ENCODE peak calls at places on chromosomes 13 and 19, in eight cellular contexts. One of them, this sample, is unnamed.

GRCh38 chr13:59663707-59664106 is 500.0 kb downstream of the DIAPH3 start:
- DNase-seq in thoracic aorta: no peak
- DNase-seq in CD8-positive, alpha-beta T cell: no peak
- DNase-seq in gastrocnemius medialis: no peak
- DNase-seq in GM10248: no peak
- DNase-seq in stimulated activated CD8-positive, alpha-beta memory T cell treated with anti-CD3 and anti-CD28 coated beads, Interleukin-15, amount 100 ng/mL, for 24 hours: no peak
- DNase-seq in HT-29: no peak
- DNase-seq in kidney epithelial cell: no peak
- DNase-seq in this sample: no peak

GRCh38 chr19:18980432-18981020 is 39.5 kb upstream of the HOMER3 start:
- DNase-seq in thoracic aorta: no peak
- DNase-seq in CD8-positive, alpha-beta T cell: no peak
- DNase-seq in gastrocnemius medialis: no peak
- DNase-seq in GM10248: no peak
- DNase-seq in stimulated activated CD8-positive, alpha-beta memory T cell treated with anti-CD3 and anti-CD28 coated beads, Interleukin-15, amount 100 ng/mL, for 24 hours: no peak
- DNase-seq in HT-29: no peak
- DNase-seq in kidney epithelial cell: no peak
- DNase-seq in this sample: no peak

GRCh38 chr19:48656840-48657474 is 11.0 kb upstream of the CA11 start:
- DNase-seq in thoracic aorta: no peak
- DNase-seq in CD8-positive, alpha-beta T cell: no peak
- DNase-seq in gastrocnemius medialis: no peak
- DNase-seq in GM10248: no peak
- DNase-seq in stimulated activated CD8-positive, alpha-beta memory T cell treated with anti-CD3 and anti-CD28 coated beads, Interleukin-15, amount 100 ng/mL, for 24 hours: no peak
- DNase-seq in HT-29: no peak
- DNase-seq in kidney epithelial cell: peak
- DNase-seq in this sample: peak

GRCh38 chr13:48402325-48402962 is 10.5 kb downstream of the LPAR6 start:
- DNase-seq in thoracic aorta: no peak
- DNase-seq in CD8-positive, alpha-beta T cell: no peak
- DNase-seq in gastrocnemius medialis: no peak
- DNase-seq in GM10248: no peak
- DNase-seq in stimulated activated CD8-positive, alpha-beta memory T cell treated with anti-CD3 and anti-CD28 coated beads, Interleukin-15, amount 100 ng/mL, for 24 hours: no peak
- DNase-seq in HT-29: no peak
- DNase-seq in kidney epithelial cell: no peak
- DNase-seq in this sample: no peak

GRCh38 chr13:98228661-98229349 is 51.7 kb upstream of the RNF113B start:
- DNase-seq in thoracic aorta: no peak
- DNase-seq in CD8-positive, alpha-beta T cell: no peak
- DNase-seq in gastrocnemius medialis: no peak
- DNase-seq in GM10248: no peak
- DNase-seq in stimulated activated CD8-positive, alpha-beta memory T cell treated with anti-CD3 and anti-CD28 coated beads, Interleukin-15, amount 100 ng/mL, for 24 hours: no peak
- DNase-seq in HT-29: no peak
- DNase-seq in kidney epithelial cell: no peak
- DNase-seq in this sample: no peak

GRCh38 chr13:41587490-41587889 is 130.1 kb downstream of the RGCC start:
- DNase-seq in thoracic aorta: no peak
- DNase-seq in CD8-positive, alpha-beta T cell: peak
- DNase-seq in gastrocnemius medialis: no peak
- DNase-seq in GM10248: no peak
- DNase-seq in stimulated activated CD8-positive, alpha-beta memory T cell treated with anti-CD3 and anti-CD28 coated beads, Interleukin-15, amount 100 ng/mL, for 24 hours: no peak
- DNase-seq in HT-29: peak
- DNase-seq in kidney epithelial cell: no peak
- DNase-seq in this sample: no peak

GRCh38 chr19:17138937-17139598 is 63.5 kb downstream of the MYO9B start:
- DNase-seq in thoracic aorta: peak
- DNase-seq in CD8-positive, alpha-beta T cell: no peak
- DNase-seq in gastrocnemius medialis: peak
- DNase-seq in GM10248: no peak
- DNase-seq in stimulated activated CD8-positive, alpha-beta memory T cell treated with anti-CD3 and anti-CD28 coated beads, Interleukin-15, amount 100 ng/mL, for 24 hours: no peak
- DNase-seq in HT-29: no peak
- DNase-seq in kidney epithelial cell: no peak
- DNase-seq in this sample: no peak

GRCh38 chr19:18479964-18480723 is 41.7 kb downstream of the ELL start:
- DNase-seq in thoracic aorta: peak
- DNase-seq in CD8-positive, alpha-beta T cell: no peak
- DNase-seq in gastrocnemius medialis: peak
- DNase-seq in GM10248: no peak
- DNase-seq in stimulated activated CD8-positive, alpha-beta memory T cell treated with anti-CD3 and anti-CD28 coated beads, Interleukin-15, amount 100 ng/mL, for 24 hours: no peak
- DNase-seq in HT-29: no peak
- DNase-seq in kidney epithelial cell: no peak
- DNase-seq in this sample: no peak

GRCh38 chr13:27131202-27131623 is 40.4 kb downstream of the USP12 start:
- DNase-seq in thoracic aorta: no peak
- DNase-seq in CD8-positive, alpha-beta T cell: peak
- DNase-seq in gastrocnemius medialis: peak
- DNase-seq in GM10248: peak
- DNase-seq in stimulated activated CD8-positive, alpha-beta memory T cell treated with anti-CD3 and anti-CD28 coated beads, Interleukin-15, amount 100 ng/mL, for 24 hours: peak
- DNase-seq in HT-29: peak
- DNase-seq in kidney epithelial cell: peak
- DNase-seq in this sample: no peak

GRCh38 chr19:38930776-38931761 is at the start of gene MRPS12:
- DNase-seq in thoracic aorta: peak
- DNase-seq in CD8-positive, alpha-beta T cell: no peak
- DNase-seq in gastrocnemius medialis: peak
- DNase-seq in GM10248: peak
- DNase-seq in stimulated activated CD8-positive, alpha-beta memory T cell treated with anti-CD3 and anti-CD28 coated beads, Interleukin-15, amount 100 ng/mL, for 24 hours: no peak
- DNase-seq in HT-29: peak
- DNase-seq in kidney epithelial cell: peak
- DNase-seq in this sample: no peak

GRCh38 chr19:46385636-46386035 is 27.7 kb downstream of the CCDC8 start:
- DNase-seq in thoracic aorta: no peak
- DNase-seq in CD8-positive, alpha-beta T cell: no peak
- DNase-seq in gastrocnemius medialis: no peak
- DNase-seq in GM10248: no peak
- DNase-seq in stimulated activated CD8-positive, alpha-beta memory T cell treated with anti-CD3 and anti-CD28 coated beads, Interleukin-15, amount 100 ng/mL, for 24 hours: no peak
- DNase-seq in HT-29: no peak
- DNase-seq in kidney epithelial cell: no peak
- DNase-seq in this sample: no peak

GRCh38 chr13:46015374-46015773 is 37.2 kb downstream of the ZC3H13 start:
- DNase-seq in thoracic aorta: no peak
- DNase-seq in CD8-positive, alpha-beta T cell: no peak
- DNase-seq in gastrocnemius medialis: no peak
- DNase-seq in GM10248: no peak
- DNase-seq in stimulated activated CD8-positive, alpha-beta memory T cell treated with anti-CD3 and anti-CD28 coated beads, Interleukin-15, amount 100 ng/mL, for 24 hours: no peak
- DNase-seq in HT-29: no peak
- DNase-seq in kidney epithelial cell: no peak
- DNase-seq in this sample: no peak

GRCh38 chr13:60260440-60260839 is 96.7 kb upstream of the DIAPH3 start:
- DNase-seq in thoracic aorta: no peak
- DNase-seq in CD8-positive, alpha-beta T cell: no peak
- DNase-seq in gastrocnemius medialis: no peak
- DNase-seq in GM10248: no peak
- DNase-seq in stimulated activated CD8-positive, alpha-beta memory T cell treated with anti-CD3 and anti-CD28 coated beads, Interleukin-15, amount 100 ng/mL, for 24 hours: no peak
- DNase-seq in HT-29: no peak
- DNase-seq in kidney epithelial cell: no peak
- DNase-seq in this sample: no peak

GRCh38 chr13:21944610-21945009 is 273.7 kb downstream of the FGF9 start:
- DNase-seq in thoracic aorta: no peak
- DNase-seq in CD8-positive, alpha-beta T cell: no peak
- DNase-seq in gastrocnemius medialis: no peak
- DNase-seq in GM10248: no peak
- DNase-seq in stimulated activated CD8-positive, alpha-beta memory T cell treated with anti-CD3 and anti-CD28 coated beads, Interleukin-15, amount 100 ng/mL, for 24 hours: no peak
- DNase-seq in HT-29: no peak
- DNase-seq in kidney epithelial cell: no peak
- DNase-seq in this sample: no peak

GRCh38 chr13:73451120-73452029 is 392.6 kb downstream of the KLF5 start:
- DNase-seq in thoracic aorta: no peak
- DNase-seq in CD8-positive, alpha-beta T cell: no peak
- DNase-seq in gastrocnemius medialis: no peak
- DNase-seq in GM10248: no peak
- DNase-seq in stimulated activated CD8-positive, alpha-beta memory T cell treated with anti-CD3 and anti-CD28 coated beads, Interleukin-15, amount 100 ng/mL, for 24 hours: no peak
- DNase-seq in HT-29: peak
- DNase-seq in kidney epithelial cell: no peak
- DNase-seq in this sample: no peak

GRCh38 chr19:36528921-36529518 is 949 bp upstream of the ZNF260 start:
- DNase-seq in thoracic aorta: no peak
- DNase-seq in CD8-positive, alpha-beta T cell: no peak
- DNase-seq in gastrocnemius medialis: no peak
- DNase-seq in GM10248: peak
- DNase-seq in stimulated activated CD8-positive, alpha-beta memory T cell treated with anti-CD3 and anti-CD28 coated beads, Interleukin-15, amount 100 ng/mL, for 24 hours: no peak
- DNase-seq in HT-29: no peak
- DNase-seq in kidney epithelial cell: no peak
- DNase-seq in this sample: no peak

GRCh38 chr19:4064073-4064550 is 2.6 kb downstream of the ZBTB7A start:
- DNase-seq in thoracic aorta: no peak
- DNase-seq in CD8-positive, alpha-beta T cell: no peak
- DNase-seq in gastrocnemius medialis: peak
- DNase-seq in GM10248: no peak
- DNase-seq in stimulated activated CD8-positive, alpha-beta memory T cell treated with anti-CD3 and anti-CD28 coated beads, Interleukin-15, amount 100 ng/mL, for 24 hours: no peak
- DNase-seq in HT-29: no peak
- DNase-seq in kidney epithelial cell: no peak
- DNase-seq in this sample: peak

GRCh38 chr19:7783991-7784421 is 21.0 kb downstream of the CLEC4M start:
- DNase-seq in thoracic aorta: no peak
- DNase-seq in CD8-positive, alpha-beta T cell: no peak
- DNase-seq in gastrocnemius medialis: no peak
- DNase-seq in GM10248: no peak
- DNase-seq in stimulated activated CD8-positive, alpha-beta memory T cell treated with anti-CD3 and anti-CD28 coated beads, Interleukin-15, amount 100 ng/mL, for 24 hours: no peak
- DNase-seq in HT-29: peak
- DNase-seq in kidney epithelial cell: peak
- DNase-seq in this sample: no peak

This sample was measured in retina.